ENCODE peak calls at places on chromosomes 1 and 21, in four cellular contexts. I, Z, P and G are unnamed samples.

GRCh38 chr1:19115082-19115808 is 94.8 kb downstream of the UBR4 start:
- DNase-seq in P (no peak), I (no peak), Z (no peak), G (no peak)

GRCh38 chr1:91744973-91745648 is 140.8 kb downstream of the TGFBR3 start:
- DNase-seq in I (no peak), P (no peak), Z (no peak), G (no peak)

GRCh38 chr1:2533356-2533755 is 3.3 kb upstream of the HES5 start:
- DNase-seq in Z (no peak), P (no peak), I (no peak), G (no peak)

GRCh38 chr1:220527279-220528048 is 472 bp upstream of the MARK1 start:
- DNase-seq in Z (no peak), P (no peak), I (no peak), G (no peak)

GRCh38 chr1:234907585-234908457 is 220.8 kb downstream of the TOMM20 start:
- DNase-seq in P (no peak), Z (no peak), I (no peak), G (no peak)

GRCh38 chr1:234619794-234620247 is 9.8 kb upstream of the IRF2BP2 start:
- DNase-seq in Z (no peak), I (no peak), P (no peak), G (no peak)

GRCh38 chr21:46188226-46189212 is 4.3 kb upstream of the SPATC1L start:
- DNase-seq in P (no peak), Z (no peak), I (no peak), G (peak)

GRCh38 chr1:144101397-144102050 is 129.7 kb upstream of the FAM72C start:
- DNase-seq in P (peak), Z (peak), I (no peak), G (peak)

GRCh38 chr1:185213086-185213485 is 56.1 kb downstream of the SWT1 start:
- DNase-seq in P (no peak), I (no peak), Z (no peak), G (no peak)

GRCh38 chr21:39727401-39728120 is 17.4 kb upstream of the IGSF5 start:
- DNase-seq in I (no peak), P (no peak), Z (no peak), G (no peak)

GRCh38 chr1:31423418-31423947 is 10.5 kb downstream of the SERINC2 start:
- DNase-seq in I (no peak), Z (peak), P (no peak), G (no peak)

GRCh38 chr1:9182784-9183257 is 51.8 kb upstream of the H6PD start:
- DNase-seq in P (no peak), Z (no peak), I (no peak), G (no peak)

GRCh38 chr1:19054216-19054615 is 97.7 kb upstream of the IFFO2 start:
- DNase-seq in Z (no peak), P (no peak), I (no peak), G (no peak)

GRCh38 chr1:207486210-207486609 is 9.7 kb upstream of the CR1 start:
- DNase-seq in I (no peak), Z (no peak), P (no peak), G (no peak)

GRCh38 chr1:6392880-6393399 is 627 bp downstream of the ACOT7 start:
- DNase-seq in I (no peak), P (no peak), Z (peak), G (no peak)

GRCh38 chr1:241927321-241927720 is 30.2 kb upstream of the BECN2 start:
- DNase-seq in I (no peak), Z (no peak), P (no peak), G (no peak)

GRCh38 chr1:22509815-22510214 is 53.5 kb upstream of the EPHA8 start:
- DNase-seq in Z (no peak), P (no peak), I (no peak), G (no peak)

GRCh38 chr21:46128106-46128982 is 27.0 kb downstream of the FTCD start:
- DNase-seq in Z (peak), I (no peak), P (no peak), G (peak)

GRCh38 chr1:181179980-181180964 is 91.8 kb downstream of the IER5 start:
- DNase-seq in I (no peak), Z (peak), P (peak), G (no peak)

GRCh38 chr1:237811633-237812032 is 79.1 kb downstream of the ZP4 start:
- DNase-seq in Z (no peak), P (no peak), I (no peak), G (no peak)

GRCh38 chr1:237812061-237812460 is 78.7 kb downstream of the ZP4 start:
- DNase-seq in I (no peak), Z (no peak), P (no peak), G (no peak)

GRCh38 chr1:237817277-237817676 is 73.4 kb downstream of the ZP4 start:
- DNase-seq in I (no peak), P (no peak), Z (no peak), G (no peak)

DNA sequence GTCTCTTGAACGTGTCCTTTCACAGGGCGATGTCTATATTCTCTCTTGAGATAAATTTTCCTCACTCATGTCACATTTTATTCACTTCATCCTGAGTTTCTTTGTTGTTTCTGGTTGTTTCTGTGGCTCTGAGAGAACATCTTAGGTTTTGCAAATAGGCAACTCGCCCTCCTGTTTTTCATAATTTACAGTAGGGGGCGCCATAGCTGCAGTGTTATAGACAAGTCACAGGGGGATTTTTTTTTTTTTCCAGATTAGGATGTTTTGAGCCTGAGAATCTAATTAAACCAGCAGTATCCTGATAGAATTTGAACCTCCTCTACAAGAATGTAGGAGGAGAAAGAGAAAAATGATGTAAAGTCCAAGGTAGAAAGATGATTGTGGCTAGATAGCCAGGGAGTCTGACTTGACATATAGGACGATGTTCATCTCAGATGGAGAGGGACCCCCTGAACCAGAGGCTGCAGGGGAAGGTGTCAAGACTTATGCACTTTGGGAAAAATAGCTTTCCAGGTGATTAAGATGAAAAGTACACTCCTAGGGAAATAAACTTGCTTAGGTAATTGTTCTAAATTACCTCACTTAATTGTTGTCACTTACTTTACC is 76.3 kb downstream of the ZP4 start:
- DNase-seq in I (no peak), P (no peak), Z (no peak), G (no peak)
- TF ChIP-seq CTCF in I (peak), P (peak), Z (peak), G (peak)

GRCh38 chr1:42335050-42335808 is at the start of gene FOXJ3:
- DNase-seq in Z (peak), I (peak), P (peak), G (peak)
- TF ChIP-seq CTCF in Z (peak), I (no peak), P (no peak), G (no peak)

DNA sequence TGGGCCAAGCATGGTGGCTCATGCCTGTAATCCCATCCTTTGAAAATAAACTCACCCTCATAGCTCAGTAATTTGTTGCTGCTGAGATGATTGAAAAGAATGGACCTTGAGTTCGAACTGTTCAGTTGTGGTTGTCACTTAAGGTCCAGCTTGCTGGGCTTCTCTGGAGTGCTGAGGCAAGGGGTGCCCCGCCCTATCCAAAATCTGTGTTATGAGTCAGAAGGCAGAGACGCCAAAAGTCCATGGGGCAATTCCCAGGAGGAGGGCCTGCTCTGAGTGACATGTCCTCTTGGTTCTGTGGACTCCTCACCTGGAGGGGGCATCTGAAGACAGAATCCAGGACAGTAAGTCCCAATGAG is 64.9 kb downstream of the MYOM3 start:
- DNase-seq in I (no peak), Z (no peak), P (no peak), G (no peak)
- TF ChIP-seq CTCF in I (no peak), Z (no peak), P (no peak), G (no peak)

DNA sequence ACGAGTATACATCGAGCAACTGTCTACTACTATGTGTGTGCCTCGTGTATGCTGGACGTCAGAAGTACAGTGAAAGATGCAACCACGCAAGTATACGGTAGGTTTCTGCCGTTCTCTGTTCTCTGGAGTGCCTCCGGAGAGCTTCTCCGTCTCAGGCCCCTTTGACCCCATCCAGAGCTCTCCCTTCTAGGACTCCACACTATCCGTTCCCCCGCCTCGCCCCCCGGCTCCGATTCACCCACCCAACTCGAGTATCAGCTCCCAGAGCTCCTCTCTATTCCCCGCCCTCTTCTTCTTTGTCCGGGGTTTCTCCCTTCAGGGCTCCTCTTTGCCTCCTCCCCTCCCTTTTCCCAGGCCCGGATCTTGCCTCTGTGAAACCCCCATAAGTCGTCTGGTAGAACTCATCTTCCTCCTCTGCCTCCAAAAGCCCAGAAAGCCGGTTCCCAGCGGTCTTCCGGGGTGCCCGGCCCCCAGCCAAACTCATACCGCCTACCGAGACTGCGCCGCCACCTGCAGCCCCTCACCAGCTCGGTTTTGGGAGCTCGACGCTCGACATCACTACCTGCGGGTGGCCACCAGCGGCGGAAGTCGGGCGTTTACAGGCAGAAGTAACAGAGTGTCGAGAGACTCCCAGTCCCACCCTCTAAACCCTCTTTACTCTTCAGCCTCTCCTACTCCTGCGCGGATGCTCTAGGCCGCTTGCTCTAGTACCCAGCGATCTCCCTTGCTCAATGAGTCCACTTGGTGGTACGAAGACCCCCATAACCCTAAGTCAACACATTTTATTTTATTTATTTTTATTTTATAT is at the start of gene VPS72:
- DNase-seq in I (peak), Z (peak), P (peak), G (peak)
- TF ChIP-seq CTCF in I (no peak), Z (peak), P (no peak), G (no peak)